ENCODE peak calls at places on chromosomes 6 and 20, in nine cellular contexts. N, X, F, C, S, D, E, A and U are unnamed samples. For H3K27me3, the result is how much of the 10 kb centered on the place peaks cover.

GRCh38 chr6:144581807-144582537 is 296.8 kb downstream of the UTRN start:
- DNase-seq in N (no peak), X (no peak), F (peak), C (peak), S (no peak), D (no peak), E (no peak), A (no peak), U (no peak)

GRCh38 chr6:53492860-53493634 is 51.9 kb downstream of the GCLC start:
- DNase-seq in N (no peak), X (no peak), F (peak), C (peak), S (no peak), D (peak), E (no peak), A (no peak), U (peak)

GRCh38 chr6:35343092-35343834 is 905 bp downstream of the PPARD start:
- DNase-seq in N (no peak), X (peak), F (peak), C (no peak), S (no peak), D (no peak), E (peak), A (peak), U (peak)

GRCh38 chr6:6230286-6230685 is 90.2 kb downstream of the F13A1 start:
- DNase-seq in N (no peak), X (no peak), F (no peak), C (no peak), S (no peak), D (no peak), E (no peak), A (no peak), U (no peak)

GRCh38 chr6:116530436-116530835 is 15.0 kb downstream of the TRAPPC3L start:
- DNase-seq in N (no peak), X (no peak), F (peak), C (no peak), S (no peak), D (peak), E (no peak), A (no peak), U (no peak)

GRCh38 chr20:53978497-53978896 is 91.9 kb downstream of the BCAS1 start:
- DNase-seq in N (no peak), X (no peak), F (no peak), C (no peak), S (no peak), D (no peak), E (no peak), A (no peak), U (no peak)

GRCh38 chr6:118581489-118581959 is 33.4 kb downstream of the PLN start:
- DNase-seq in N (no peak), X (no peak), F (peak), C (no peak), S (no peak), D (no peak), E (no peak), A (no peak), U (no peak)

GRCh38 chr20:22582960-22583772 is 1.2 kb downstream of the FOXA2 start:
- DNase-seq in N (no peak), X (peak), F (no peak), C (peak), S (no peak), D (no peak), E (no peak), A (no peak), U (no peak)

GRCh38 chr20:62319346-62319909 is 16.6 kb downstream of the ADRM1 start:
- DNase-seq in N (no peak), X (no peak), F (no peak), C (no peak), S (no peak), D (no peak), E (no peak), A (no peak), U (no peak)

GRCh38 chr6:1538810-1539482 is 70.8 kb upstream of the FOXC1 start:
- DNase-seq in N (no peak), X (no peak), F (no peak), C (no peak), S (no peak), D (no peak), E (no peak), A (no peak), U (no peak)

GRCh38 chr20:45450097-45450818 is 19.3 kb upstream of the WFDC2 start:
- DNase-seq in N (no peak), X (no peak), F (peak), C (peak), S (no peak), D (no peak), E (no peak), A (no peak), U (no peak)

GRCh38 chr6:6007311-6008113 is 787 bp upstream of the NRN1 start:
- DNase-seq in N (no peak), X (no peak), F (no peak), C (peak), S (peak), D (no peak), E (no peak), A (no peak), U (no peak)

GRCh38 chr6:122025104-122025503 is 374.3 kb upstream of the HSF2 start:
- DNase-seq in N (no peak), X (no peak), F (no peak), C (no peak), S (no peak), D (no peak), E (no peak), A (no peak), U (no peak)

GRCh38 chr6:147222160-147222838 is 18.1 kb downstream of the STXBP5 start:
- DNase-seq in N (no peak), X (no peak), F (peak), C (no peak), S (no peak), D (no peak), E (no peak), A (no peak), U (no peak)

GRCh38 chr6:24864345-24864744 is 65.6 kb upstream of the ARMH2 start:
- DNase-seq in N (no peak), X (no peak), F (peak), C (no peak), S (no peak), D (peak), E (no peak), A (no peak), U (no peak)

GRCh38 chr6:133187657-133188453 is 53.3 kb upstream of the EYA4 start:
- DNase-seq in N (no peak), X (no peak), F (peak), C (no peak), S (no peak), D (no peak), E (no peak), A (no peak), U (no peak)

GRCh38 chr20:18666803-18667460 is 79.1 kb downstream of the DTD1 start:
- DNase-seq in N (no peak), X (no peak), F (no peak), C (no peak), S (no peak), D (no peak), E (peak), A (no peak), U (no peak)

GRCh38 chr6:7958464-7958863 is 47.9 kb upstream of the TXNDC5 start:
- DNase-seq in N (no peak), X (no peak), F (no peak), C (no peak), S (no peak), D (no peak), E (no peak), A (no peak), U (no peak)

GRCh38 chr6:122315842-122316241 is 83.6 kb upstream of the HSF2 start:
- DNase-seq in N (no peak), X (no peak), F (no peak), C (no peak), S (no peak), D (no peak), E (no peak), A (no peak), U (no peak)

GRCh38 chr6:42967228-42967627 is 6.7 kb downstream of the GNMT start:
- DNase-seq in N (no peak), X (peak), F (no peak), C (no peak), S (no peak), D (no peak), E (no peak), A (no peak), U (no peak)

GRCh38 chr6:103783344-103783743 is 1076.4 kb downstream of the HACE1 start:
- DNase-seq in N (no peak), X (peak), F (no peak), C (no peak), S (no peak), D (no peak), E (no peak), A (no peak), U (no peak)

GRCh38 chr20:43895235-43895634 is 19.4 kb upstream of the TOX2 start:
- DNase-seq in N (no peak), X (no peak), F (no peak), C (no peak), S (no peak), D (no peak), E (no peak), A (no peak), U (no peak)

GRCh38 chr6:157188213-157188612 is 135.1 kb downstream of the TMEM242 start:
- DNase-seq in N (no peak), X (no peak), F (peak), C (no peak), S (no peak), D (peak), E (no peak), A (no peak), U (no peak)

GRCh38 chr6:25144919-25145318 is 134.3 kb upstream of the CARMIL1 start:
- DNase-seq in N (no peak), X (no peak), F (no peak), C (no peak), S (no peak), D (no peak), E (no peak), A (no peak), U (no peak)

GRCh38 chr6:89966250-89966588 is 72.0 kb downstream of the GJA10 start:
- DNase-seq in N (no peak), X (no peak), F (peak), C (no peak), S (no peak), D (no peak), E (no peak), A (no peak), U (no peak)
- H3K27me3 ChIP-seq in N (under half), X (under half), F (under half), C (under half), S (under half), D (under half), E (under half), A (under half), U (under half)

GRCh38 chr6:21664263-21665081 is 70.9 kb downstream of the SOX4 start:
- DNase-seq in N (no peak), X (peak), F (no peak), C (peak), S (no peak), D (no peak), E (peak), A (peak), U (no peak)
- H3K27me3 ChIP-seq in N (under half), X (under half), F (under half), C (under half), S (under half), D (under half), E (under half), A (under half), U (under half)

GRCh38 chr20:2801459-2801728 is 967 bp upstream of the CPXM1 start:
- DNase-seq in N (no peak), X (peak), F (no peak), C (peak), S (no peak), D (no peak), E (no peak), A (no peak), U (no peak)
- H3K27me3 ChIP-seq in N (under half), X (under half), F (half or more), C (under half), S (under half), D (half or more), E (under half), A (half or more), U (under half)

DNA sequence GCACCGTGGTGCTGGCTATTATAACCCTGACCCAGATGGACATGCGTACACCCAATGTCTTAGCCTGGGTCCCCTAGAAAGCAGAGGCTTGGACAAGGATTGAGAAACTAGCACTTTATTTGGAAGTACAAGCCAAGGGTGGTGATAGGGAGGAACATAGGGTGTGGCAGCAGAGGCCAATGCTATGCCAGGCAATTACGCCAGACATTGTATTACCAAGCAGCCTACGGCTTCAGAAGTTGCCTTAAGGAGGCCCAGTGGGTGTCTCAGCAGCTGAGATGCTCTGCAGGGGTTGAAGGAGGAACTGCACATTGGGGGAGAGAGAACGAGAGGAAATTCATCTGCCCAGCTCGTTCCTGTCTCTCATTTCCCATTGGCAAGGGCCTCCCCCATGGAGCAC is 807 bp downstream of the C20orf202 start:
- DNase-seq in N (no peak), X (no peak), F (no peak), C (no peak), S (no peak), D (no peak), E (no peak), A (no peak), U (no peak)
- H3K27me3 ChIP-seq in N (under half), X (under half), F (under half), C (under half), S (under half), D (under half), E (under half), A (under half), U (under half)

DNA sequence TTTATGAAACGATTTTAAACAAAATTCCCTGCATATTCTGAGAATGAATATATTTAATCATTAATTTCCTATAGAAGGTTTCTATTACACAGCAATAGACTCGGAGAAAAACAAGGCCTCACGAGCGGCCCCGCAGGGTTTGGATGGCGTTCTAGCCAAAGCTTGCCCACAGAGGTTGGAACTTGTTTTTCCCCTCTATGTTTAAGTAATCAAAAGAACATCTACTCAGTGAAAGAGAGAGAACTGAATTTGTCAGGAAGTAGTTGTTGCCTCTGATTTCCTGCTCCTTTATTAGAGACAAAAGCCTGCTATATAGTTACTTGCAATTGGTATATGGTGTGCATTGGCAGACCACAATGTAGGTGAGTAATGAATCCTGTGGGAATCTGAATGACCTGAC is 82.1 kb upstream of the HEY2 start:
- DNase-seq in N (no peak), X (no peak), F (no peak), C (no peak), S (no peak), D (no peak), E (no peak), A (no peak), U (no peak)
- H3K27me3 ChIP-seq in N (under half), X (under half), F (under half), C (under half), S (under half), D (under half), E (under half), A (under half), U (under half)